ENCODE peak calls at places on chromosomes 16 and 17, in seven cellular contexts. One of them, this sample, is unnamed.

GRCh38 chr17:27533874-27534815 is 77.9 kb downstream of the KSR1 start:
- DNase-seq in endodermal cell: peak; percentile 80
- DNase-seq in gastrocnemius medialis: no peak
- DNase-seq in Caco-2: peak; percentile 78
- DNase-seq in suprapubic skin: no peak
- DNase-seq in heart left ventricle: no peak
- DNase-seq in Calu3: no peak
- DNase-seq in this sample: no peak

GRCh38 chr17:17155568-17155967 is 50.6 kb downstream of the PLD6 start:
- DNase-seq in endodermal cell: no peak
- DNase-seq in gastrocnemius medialis: no peak
- DNase-seq in Caco-2: no peak
- DNase-seq in suprapubic skin: no peak
- DNase-seq in heart left ventricle: no peak
- DNase-seq in Calu3: no peak
- DNase-seq in this sample: no peak

GRCh38 chr17:39090832-39091622 is 60.4 kb downstream of the PLXDC1 start:
- DNase-seq in endodermal cell: no peak
- DNase-seq in gastrocnemius medialis: no peak
- DNase-seq in Caco-2: no peak
- DNase-seq in suprapubic skin: no peak
- DNase-seq in heart left ventricle: no peak
- DNase-seq in Calu3: no peak
- DNase-seq in this sample: no peak

GRCh38 chr16:1037023-1037933 is 35.3 kb upstream of the SSTR5 start:
- DNase-seq in endodermal cell: no peak
- DNase-seq in gastrocnemius medialis: no peak
- DNase-seq in Caco-2: no peak
- DNase-seq in suprapubic skin: no peak
- DNase-seq in heart left ventricle: no peak
- DNase-seq in Calu3: peak; percentile 62
- DNase-seq in this sample: no peak

GRCh38 chr16:48374255-48374654 is 11.0 kb downstream of the SIAH1 start:
- DNase-seq in endodermal cell: no peak
- DNase-seq in gastrocnemius medialis: no peak
- DNase-seq in Caco-2: no peak
- DNase-seq in suprapubic skin: no peak
- DNase-seq in heart left ventricle: no peak
- DNase-seq in Calu3: no peak
- DNase-seq in this sample: no peak

GRCh38 chr16:1638757-1639156 is 26.6 kb downstream of the CRAMP1 start:
- DNase-seq in endodermal cell: no peak
- DNase-seq in gastrocnemius medialis: no peak
- DNase-seq in Caco-2: no peak
- DNase-seq in suprapubic skin: no peak
- DNase-seq in heart left ventricle: no peak
- DNase-seq in Calu3: no peak
- DNase-seq in this sample: no peak

GRCh38 chr17:78992542-78993212 is 13.0 kb upstream of the LGALS3BP start:
- DNase-seq in endodermal cell: no peak
- DNase-seq in gastrocnemius medialis: peak; percentile 5
- DNase-seq in Caco-2: no peak
- DNase-seq in suprapubic skin: peak; percentile 43
- DNase-seq in heart left ventricle: no peak
- DNase-seq in Calu3: no peak
- DNase-seq in this sample: no peak

GRCh38 chr17:28973414-28973813 is 22.1 kb upstream of the PHF12 start:
- DNase-seq in endodermal cell: no peak
- DNase-seq in gastrocnemius medialis: no peak
- DNase-seq in Caco-2: no peak
- DNase-seq in suprapubic skin: no peak
- DNase-seq in heart left ventricle: peak; percentile 89
- DNase-seq in Calu3: no peak
- DNase-seq in this sample: no peak

GRCh38 chr17:49577651-49577935 is 1.9 kb downstream of the NXPH3 start:
- DNase-seq in endodermal cell: no peak
- DNase-seq in gastrocnemius medialis: no peak
- DNase-seq in Caco-2: no peak
- DNase-seq in suprapubic skin: no peak
- DNase-seq in heart left ventricle: no peak
- DNase-seq in Calu3: no peak
- DNase-seq in this sample: no peak

GRCh38 chr16:22055881-22056280 is 36.5 kb upstream of the VWA3A start:
- DNase-seq in endodermal cell: peak; percentile 85
- DNase-seq in gastrocnemius medialis: no peak
- DNase-seq in Caco-2: no peak
- DNase-seq in suprapubic skin: no peak
- DNase-seq in heart left ventricle: no peak
- DNase-seq in Calu3: no peak
- DNase-seq in this sample: no peak

GRCh38 chr16:4682616-4683254 is 10.6 kb upstream of the NUDT16L1 start:
- DNase-seq in endodermal cell: peak; percentile 93
- DNase-seq in gastrocnemius medialis: peak; percentile 42
- DNase-seq in Caco-2: no peak
- DNase-seq in suprapubic skin: no peak
- DNase-seq in heart left ventricle: peak; percentile 73
- DNase-seq in Calu3: no peak
- DNase-seq in this sample: no peak

GRCh38 chr16:81928975-81929374 is 82.3 kb downstream of the SDR42E1 start:
- DNase-seq in endodermal cell: no peak
- DNase-seq in gastrocnemius medialis: no peak
- DNase-seq in Caco-2: no peak
- DNase-seq in suprapubic skin: no peak
- DNase-seq in heart left ventricle: no peak
- DNase-seq in Calu3: peak; percentile 70
- DNase-seq in this sample: no peak

GRCh38 chr16:89616576-89617437 is 3.4 kb downstream of the DPEP1 start:
- DNase-seq in endodermal cell: no peak
- DNase-seq in gastrocnemius medialis: no peak
- DNase-seq in Caco-2: no peak
- DNase-seq in suprapubic skin: no peak
- DNase-seq in heart left ventricle: no peak
- DNase-seq in Calu3: no peak
- DNase-seq in this sample: no peak

GRCh38 chr16:17241264-17241835 is 229.4 kb downstream of the XYLT1 start:
- DNase-seq in endodermal cell: no peak
- DNase-seq in gastrocnemius medialis: peak; percentile 55
- DNase-seq in Caco-2: no peak
- DNase-seq in suprapubic skin: peak; percentile 65
- DNase-seq in heart left ventricle: no peak
- DNase-seq in Calu3: no peak
- DNase-seq in this sample: no peak

GRCh38 chr16:12793120-12793889 is 10.4 kb downstream of the CPPED1 start:
- DNase-seq in endodermal cell: peak; percentile 70
- DNase-seq in gastrocnemius medialis: no peak
- DNase-seq in Caco-2: no peak
- DNase-seq in suprapubic skin: no peak
- DNase-seq in heart left ventricle: no peak
- DNase-seq in Calu3: no peak
- DNase-seq in this sample: no peak
- TF ChIP-seq CTCF in endodermal cell: peak; percentile 54
- TF ChIP-seq CTCF in gastrocnemius medialis: no peak
- TF ChIP-seq CTCF in Caco-2: no peak
- TF ChIP-seq CTCF in suprapubic skin: no peak
- TF ChIP-seq CTCF in heart left ventricle: no peak
- TF ChIP-seq CTCF in Calu3: no peak
- TF ChIP-seq CTCF in this sample: no peak

DNA sequence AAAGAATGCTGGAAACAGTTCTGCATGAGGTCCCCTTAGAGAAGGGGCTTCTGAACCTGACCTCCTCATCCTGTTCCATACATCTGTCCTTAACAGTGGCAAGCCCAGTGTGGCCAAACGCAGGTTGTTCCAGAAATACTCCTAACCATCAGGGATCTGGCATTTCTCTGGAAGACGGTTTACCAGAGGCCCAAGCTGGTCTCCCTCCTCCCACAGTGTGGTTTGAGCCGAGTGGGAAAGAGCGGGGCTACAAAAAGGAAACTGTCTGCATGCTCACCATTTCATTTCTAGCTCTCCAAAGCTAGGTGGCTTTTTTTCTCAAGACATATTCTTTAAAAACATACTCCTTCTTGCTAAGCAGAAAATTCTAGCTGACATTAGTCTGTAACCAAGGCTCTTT is 6.0 kb downstream of the MXRA7 start:
- DNase-seq in endodermal cell: peak; percentile 37
- DNase-seq in gastrocnemius medialis: no peak
- DNase-seq in Caco-2: no peak
- DNase-seq in suprapubic skin: no peak
- DNase-seq in heart left ventricle: no peak
- DNase-seq in Calu3: no peak
- DNase-seq in this sample: no peak
- TF ChIP-seq CTCF in endodermal cell: no peak
- TF ChIP-seq CTCF in gastrocnemius medialis: no peak
- TF ChIP-seq CTCF in Caco-2: no peak
- TF ChIP-seq CTCF in suprapubic skin: no peak
- TF ChIP-seq CTCF in heart left ventricle: no peak
- TF ChIP-seq CTCF in Calu3: no peak
- TF ChIP-seq CTCF in this sample: no peak

DNA sequence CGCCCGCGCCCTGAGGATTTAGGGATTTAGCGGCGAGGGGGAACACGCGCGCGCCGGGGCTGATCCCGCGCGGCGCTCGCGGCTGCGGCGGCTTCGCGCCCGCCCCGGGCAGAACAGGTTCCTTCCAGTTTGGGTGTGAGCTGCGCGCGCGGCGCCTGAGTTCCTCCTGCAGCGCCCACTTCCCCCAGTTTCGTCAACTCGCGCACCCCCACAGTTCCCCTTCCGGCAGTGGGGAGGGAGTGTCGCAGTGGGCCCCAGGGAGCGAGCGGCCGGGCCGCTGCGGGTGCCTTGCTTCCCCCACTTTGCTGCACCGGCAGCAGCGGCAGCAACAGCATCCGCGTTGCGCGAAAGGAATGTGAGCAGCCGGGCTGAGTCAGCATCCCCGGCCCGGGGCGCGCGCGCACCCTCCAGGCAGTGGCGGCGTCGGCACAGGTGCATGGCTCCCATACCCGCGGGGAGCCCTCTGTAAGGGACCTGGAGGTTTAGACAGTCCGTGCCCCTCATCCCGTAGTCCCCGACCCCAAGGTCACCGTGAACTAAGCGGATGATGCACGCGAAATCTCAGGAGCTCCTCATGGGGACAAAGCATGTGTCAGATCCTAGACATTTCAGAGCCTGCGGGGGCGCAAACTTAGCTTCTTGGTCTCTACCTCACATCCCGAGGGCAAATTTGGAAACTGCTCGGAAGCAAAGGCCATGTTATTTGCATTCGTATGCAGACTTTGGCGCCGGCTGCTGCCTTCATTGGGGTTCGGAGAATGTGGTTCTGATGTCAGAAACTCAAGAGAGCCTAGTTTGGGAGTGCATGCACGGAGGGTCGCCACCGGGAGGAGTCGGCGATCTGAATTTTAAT is 767 bp downstream of the ARSG start:
- DNase-seq in endodermal cell: peak; percentile 92
- DNase-seq in gastrocnemius medialis: peak; percentile 71
- DNase-seq in Caco-2: peak; percentile 79
- DNase-seq in suprapubic skin: peak; percentile 84
- DNase-seq in heart left ventricle: peak; percentile 92
- DNase-seq in Calu3: peak; percentile 77
- DNase-seq in this sample: peak; percentile 38
- TF ChIP-seq CTCF in endodermal cell: peak; percentile 57
- TF ChIP-seq CTCF in gastrocnemius medialis: no peak
- TF ChIP-seq CTCF in Caco-2: no peak
- TF ChIP-seq CTCF in suprapubic skin: no peak
- TF ChIP-seq CTCF in heart left ventricle: no peak
- TF ChIP-seq CTCF in Calu3: no peak
- TF ChIP-seq CTCF in this sample: no peak

DNA sequence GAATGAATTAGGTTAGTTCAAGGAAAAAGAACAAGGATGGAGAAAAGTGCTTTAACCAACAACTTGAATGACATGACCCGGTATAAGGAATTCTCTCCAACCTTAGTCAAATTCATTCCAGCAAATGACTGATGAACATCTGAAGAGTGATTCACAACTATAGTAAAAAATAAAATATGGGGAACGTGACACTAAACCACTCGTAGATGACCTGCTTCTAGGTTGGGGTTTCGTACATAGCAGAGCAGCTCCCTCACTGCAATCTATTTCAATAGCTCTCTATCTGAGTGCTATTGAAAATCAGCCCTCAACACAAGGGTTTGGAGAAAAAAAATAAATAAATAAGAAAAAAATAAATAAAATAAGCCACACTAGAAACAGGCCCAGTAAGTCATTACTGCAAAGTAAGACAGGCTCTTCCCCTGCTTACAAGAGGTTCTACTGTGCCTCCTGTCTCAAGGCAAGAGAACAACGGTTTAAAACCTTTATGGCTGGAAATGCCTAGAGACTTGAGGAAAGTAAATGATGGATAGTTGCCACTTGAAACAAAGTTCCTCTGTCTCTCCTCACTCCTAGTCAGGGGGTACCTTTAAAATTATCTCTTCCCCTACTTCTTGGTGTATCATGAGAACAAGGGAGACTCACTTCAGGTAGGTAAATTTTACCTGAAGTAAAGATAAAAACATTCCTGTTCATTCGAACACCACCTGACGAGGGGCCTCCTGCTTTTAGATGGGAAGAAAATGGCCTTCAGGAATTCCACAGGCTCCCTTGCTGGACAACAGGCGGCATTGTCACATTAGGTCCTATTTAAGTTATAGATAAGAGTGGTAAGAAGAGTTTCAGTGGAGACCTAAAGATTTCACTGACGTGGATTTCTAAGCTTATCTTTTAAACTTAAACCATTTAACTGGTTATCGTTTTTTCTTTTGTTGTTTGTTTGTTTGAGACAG is 20.5 kb downstream of the COG7 start:
- DNase-seq in endodermal cell: no peak
- DNase-seq in gastrocnemius medialis: no peak
- DNase-seq in Caco-2: no peak
- DNase-seq in suprapubic skin: no peak
- DNase-seq in heart left ventricle: no peak
- DNase-seq in Calu3: peak; percentile 22
- DNase-seq in this sample: no peak
- TF ChIP-seq CTCF in endodermal cell: no peak
- TF ChIP-seq CTCF in gastrocnemius medialis: no peak
- TF ChIP-seq CTCF in Caco-2: peak; percentile 30
- TF ChIP-seq CTCF in suprapubic skin: no peak
- TF ChIP-seq CTCF in heart left ventricle: no peak
- TF ChIP-seq CTCF in Calu3: peak; percentile 66
- TF ChIP-seq CTCF in this sample: no peak

GRCh38 chr16:3101018-3101840 is 2.1 kb upstream of the ZSCAN10 start:
- DNase-seq in endodermal cell: peak; percentile 83
- DNase-seq in gastrocnemius medialis: no peak
- DNase-seq in Caco-2: no peak
- DNase-seq in suprapubic skin: no peak
- DNase-seq in heart left ventricle: no peak
- DNase-seq in Calu3: peak; percentile 38
- DNase-seq in this sample: no peak
- TF ChIP-seq CTCF in endodermal cell: peak; percentile 88
- TF ChIP-seq CTCF in gastrocnemius medialis: peak; percentile 32
- TF ChIP-seq CTCF in Caco-2: peak; percentile 46
- TF ChIP-seq CTCF in suprapubic skin: no peak
- TF ChIP-seq CTCF in heart left ventricle: peak; percentile 42
- TF ChIP-seq CTCF in Calu3: peak; percentile 76
- TF ChIP-seq CTCF in this sample: no peak

GRCh38 chr17:72624652-72625051 is 467.8 kb downstream of the SLC39A11 start:
- DNase-seq in endodermal cell: no peak
- DNase-seq in gastrocnemius medialis: no peak
- DNase-seq in Caco-2: no peak
- DNase-seq in suprapubic skin: no peak
- DNase-seq in heart left ventricle: no peak
- DNase-seq in Calu3: no peak
- DNase-seq in this sample: no peak
- TF ChIP-seq CTCF in endodermal cell: no peak
- TF ChIP-seq CTCF in gastrocnemius medialis: no peak
- TF ChIP-seq CTCF in Caco-2: peak; percentile 9
- TF ChIP-seq CTCF in suprapubic skin: no peak
- TF ChIP-seq CTCF in heart left ventricle: no peak
- TF ChIP-seq CTCF in Calu3: no peak
- TF ChIP-seq CTCF in this sample: no peak

This sample was measured in omental fat pad.